ENCODE peak calls at places on chromosomes 2 and 18, in six cellular contexts. One of them, this sample, is unnamed.

GRCh38 chr2:225598922-225599321 is 199.4 kb downstream of the NYAP2 start:
- DNase-seq in SK-N-SH: no peak
- DNase-seq in MM.1S: no peak
- DNase-seq in HCT116: no peak
- DNase-seq in PC-3: no peak
- DNase-seq in Karpas-422: no peak
- DNase-seq in this sample: peak; percentile 27

GRCh38 chr2:41933585-41934322 is 114.1 kb upstream of the PKDCC start:
- DNase-seq in SK-N-SH: no peak
- DNase-seq in Karpas-422: no peak
- DNase-seq in HCT116: no peak
- DNase-seq in PC-3: peak; percentile 67
- DNase-seq in MM.1S: peak; percentile 43
- DNase-seq in this sample: peak; percentile 97

GRCh38 chr2:229909090-229909489 is 12.7 kb downstream of the TRIP12 start:
- DNase-seq in MM.1S: no peak
- DNase-seq in SK-N-SH: no peak
- DNase-seq in Karpas-422: no peak
- DNase-seq in PC-3: no peak
- DNase-seq in HCT116: no peak
- DNase-seq in this sample: peak; percentile 11

GRCh38 chr2:215971671-215972070 is 41.7 kb downstream of the MREG start:
- DNase-seq in HCT116: no peak
- DNase-seq in PC-3: no peak
- DNase-seq in SK-N-SH: no peak
- DNase-seq in Karpas-422: no peak
- DNase-seq in MM.1S: no peak
- DNase-seq in this sample: no peak

GRCh38 chr18:13909541-13909940 is 5.8 kb downstream of the MC2R start:
- DNase-seq in MM.1S: no peak
- DNase-seq in HCT116: no peak
- DNase-seq in SK-N-SH: no peak
- DNase-seq in PC-3: peak; percentile 10
- DNase-seq in Karpas-422: no peak
- DNase-seq in this sample: no peak

GRCh38 chr2:41717883-41718282 is 329.9 kb upstream of the PKDCC start:
- DNase-seq in HCT116: no peak
- DNase-seq in MM.1S: no peak
- DNase-seq in SK-N-SH: no peak
- DNase-seq in Karpas-422: no peak
- DNase-seq in PC-3: peak; percentile 8
- DNase-seq in this sample: no peak

GRCh38 chr2:216328347-216328746 is 43.9 kb downstream of the MARCHF4 start:
- DNase-seq in HCT116: no peak
- DNase-seq in MM.1S: no peak
- DNase-seq in Karpas-422: no peak
- DNase-seq in SK-N-SH: no peak
- DNase-seq in PC-3: peak; percentile 58
- DNase-seq in this sample: peak; percentile 46

GRCh38 chr2:226763320-226763719 is 36.3 kb downstream of the IRS1 start:
- DNase-seq in HCT116: no peak
- DNase-seq in Karpas-422: no peak
- DNase-seq in SK-N-SH: no peak
- DNase-seq in MM.1S: no peak
- DNase-seq in PC-3: no peak
- DNase-seq in this sample: peak; percentile 38

GRCh38 chr2:189555243-189555642 is 25.3 kb downstream of the SLC40A1 start:
- DNase-seq in MM.1S: no peak
- DNase-seq in Karpas-422: no peak
- DNase-seq in PC-3: peak; percentile 76
- DNase-seq in SK-N-SH: no peak
- DNase-seq in HCT116: no peak
- DNase-seq in this sample: no peak

GRCh38 chr2:27627963-27628766 is 647 bp downstream of the CCDC121 start:
- DNase-seq in HCT116: peak; percentile 18
- DNase-seq in PC-3: peak; percentile 94
- DNase-seq in Karpas-422: no peak
- DNase-seq in MM.1S: no peak
- DNase-seq in SK-N-SH: no peak
- DNase-seq in this sample: peak; percentile 96

GRCh38 chr2:144943986-144944385 is 424.1 kb upstream of the ZEB2 start:
- DNase-seq in MM.1S: no peak
- DNase-seq in PC-3: peak; percentile 87
- DNase-seq in SK-N-SH: no peak
- DNase-seq in Karpas-422: no peak
- DNase-seq in HCT116: no peak
- DNase-seq in this sample: peak; percentile 69

GRCh38 chr2:84257871-84258270 is 201.2 kb downstream of the SUCLG1 start:
- DNase-seq in PC-3: peak; percentile 25
- DNase-seq in Karpas-422: no peak
- DNase-seq in HCT116: no peak
- DNase-seq in SK-N-SH: no peak
- DNase-seq in MM.1S: peak; percentile 53
- DNase-seq in this sample: no peak

GRCh38 chr2:11976090-11976489 is 229.7 kb downstream of the LPIN1 start:
- DNase-seq in MM.1S: no peak
- DNase-seq in HCT116: no peak
- DNase-seq in SK-N-SH: no peak
- DNase-seq in PC-3: peak; percentile 69
- DNase-seq in Karpas-422: no peak
- DNase-seq in this sample: no peak

GRCh38 chr2:113926314-113926713 is 36.4 kb downstream of the ACTR3 start:
- DNase-seq in Karpas-422: no peak
- DNase-seq in HCT116: no peak
- DNase-seq in PC-3: no peak
- DNase-seq in SK-N-SH: no peak
- DNase-seq in MM.1S: no peak
- DNase-seq in this sample: no peak

GRCh38 chr2:56333812-56334485 is 150.2 kb downstream of the CCDC85A start:
- DNase-seq in HCT116: no peak
- DNase-seq in SK-N-SH: no peak
- DNase-seq in PC-3: peak; percentile 6
- DNase-seq in MM.1S: no peak
- DNase-seq in Karpas-422: no peak
- DNase-seq in this sample: no peak

GRCh38 chr2:75464348-75464946 is 96.3 kb downstream of the EVA1A start:
- DNase-seq in HCT116: peak; percentile 3
- DNase-seq in MM.1S: no peak
- DNase-seq in SK-N-SH: peak; percentile 38
- DNase-seq in Karpas-422: peak; percentile 74
- DNase-seq in PC-3: peak; percentile 60
- DNase-seq in this sample: peak; percentile 58

GRCh38 chr2:162196611-162197010 is 44.6 kb upstream of the GCG start:
- DNase-seq in MM.1S: no peak
- DNase-seq in HCT116: no peak
- DNase-seq in PC-3: peak; percentile 85
- DNase-seq in SK-N-SH: no peak
- DNase-seq in Karpas-422: no peak
- DNase-seq in this sample: peak; percentile 90

GRCh38 chr2:45741451-45741850 is 90.0 kb downstream of the PRKCE start:
- DNase-seq in HCT116: no peak
- DNase-seq in PC-3: no peak
- DNase-seq in MM.1S: no peak
- DNase-seq in SK-N-SH: no peak
- DNase-seq in Karpas-422: no peak
- DNase-seq in this sample: peak; percentile 35

GRCh38 chr2:229378386-229378785 is 107.3 kb upstream of the PID1 start:
- DNase-seq in Karpas-422: no peak
- DNase-seq in SK-N-SH: no peak
- DNase-seq in PC-3: peak; percentile 7
- DNase-seq in MM.1S: no peak
- DNase-seq in HCT116: no peak
- DNase-seq in this sample: no peak

GRCh38 chr2:60808330-60808801 is 52.3 kb downstream of the PAPOLG start:
- DNase-seq in SK-N-SH: no peak
- DNase-seq in Karpas-422: no peak
- DNase-seq in PC-3: no peak
- DNase-seq in HCT116: no peak
- DNase-seq in MM.1S: no peak
- DNase-seq in this sample: no peak

GRCh38 chr2:241609859-241610793 is 26.8 kb downstream of the THAP4 start:
- DNase-seq in PC-3: no peak
- DNase-seq in MM.1S: peak; percentile 63
- DNase-seq in HCT116: no peak
- DNase-seq in Karpas-422: peak; percentile 98
- DNase-seq in SK-N-SH: no peak
- DNase-seq in this sample: peak; percentile 95

GRCh38 chr2:172246649-172247048 is 143.9 kb upstream of the DLX2 start:
- DNase-seq in MM.1S: no peak
- DNase-seq in SK-N-SH: no peak
- DNase-seq in PC-3: peak; percentile 75
- DNase-seq in Karpas-422: peak; percentile 46
- DNase-seq in HCT116: peak; percentile 63
- DNase-seq in this sample: no peak

DNA sequence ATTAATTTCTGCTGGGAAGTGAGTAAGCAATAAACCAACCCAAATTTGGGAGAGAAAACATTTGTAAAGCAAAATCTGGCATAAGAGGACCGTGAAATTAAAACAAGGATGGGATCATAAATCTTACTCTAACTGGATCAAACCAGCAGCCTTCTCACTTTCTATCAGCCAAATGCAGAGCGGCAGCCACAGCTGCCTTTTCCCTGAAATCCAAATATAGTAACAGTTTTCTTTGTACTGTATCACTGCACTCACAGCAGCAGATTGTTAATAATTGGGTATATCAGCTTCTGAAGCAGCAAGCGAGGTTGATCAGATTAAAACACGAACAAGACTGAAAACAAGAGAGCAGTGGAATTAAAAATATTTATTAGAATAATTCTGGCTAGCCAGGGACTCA is 245.2 kb upstream of the REG3G start:
- DNase-seq in SK-N-SH: peak; percentile 36
- DNase-seq in HCT116: no peak
- DNase-seq in PC-3: no peak
- DNase-seq in Karpas-422: no peak
- DNase-seq in MM.1S: no peak
- DNase-seq in this sample: no peak
- H3K9ac ChIP-seq in SK-N-SH: no peak overlapping the region
- H3K9ac ChIP-seq in HCT116: no peak overlapping the region
- H3K9ac ChIP-seq in PC-3: no peak overlapping the region
- H3K9ac ChIP-seq in Karpas-422: no peak overlapping the region
- H3K9ac ChIP-seq in MM.1S: no peak overlapping the region
- H3K9ac ChIP-seq in this sample: no peak overlapping the region

GRCh38 chr18:74518456-74519315 is 15.6 kb upstream of the CNDP1 start:
- DNase-seq in MM.1S: no peak
- DNase-seq in PC-3: no peak
- DNase-seq in HCT116: no peak
- DNase-seq in Karpas-422: no peak
- DNase-seq in SK-N-SH: no peak
- DNase-seq in this sample: no peak
- H3K4me3 ChIP-seq in MM.1S: no peak overlapping the region
- H3K4me3 ChIP-seq in PC-3: no peak overlapping the region
- H3K4me3 ChIP-seq in HCT116: no peak overlapping the region
- H3K4me3 ChIP-seq in Karpas-422: no peak overlapping the region
- H3K4me3 ChIP-seq in SK-N-SH: no peak overlapping the region
- H3K4me3 ChIP-seq in this sample: no peak overlapping the region

GRCh38 chr2:128639693-128640092 is 321.0 kb upstream of the HS6ST1 start:
- DNase-seq in SK-N-SH: no peak
- DNase-seq in MM.1S: no peak
- DNase-seq in HCT116: no peak
- DNase-seq in Karpas-422: peak; percentile 50
- DNase-seq in PC-3: no peak
- DNase-seq in this sample: peak; percentile 14

GRCh38 chr2:128641421-128642095 is 322.9 kb upstream of the HS6ST1 start:
- DNase-seq in HCT116: no peak
- DNase-seq in Karpas-422: no peak
- DNase-seq in PC-3: no peak
- DNase-seq in SK-N-SH: no peak
- DNase-seq in MM.1S: no peak
- DNase-seq in this sample: no peak

GRCh38 chr2:128642316-128642715 is 323.6 kb upstream of the HS6ST1 start:
- DNase-seq in SK-N-SH: no peak
- DNase-seq in Karpas-422: no peak
- DNase-seq in HCT116: no peak
- DNase-seq in PC-3: no peak
- DNase-seq in MM.1S: no peak
- DNase-seq in this sample: no peak

GRCh38 chr2:128640166-128640846 is 321.6 kb upstream of the HS6ST1 start:
- DNase-seq in HCT116: no peak
- DNase-seq in MM.1S: no peak
- DNase-seq in PC-3: no peak
- DNase-seq in Karpas-422: no peak
- DNase-seq in SK-N-SH: no peak
- DNase-seq in this sample: peak; percentile 14

DNA sequence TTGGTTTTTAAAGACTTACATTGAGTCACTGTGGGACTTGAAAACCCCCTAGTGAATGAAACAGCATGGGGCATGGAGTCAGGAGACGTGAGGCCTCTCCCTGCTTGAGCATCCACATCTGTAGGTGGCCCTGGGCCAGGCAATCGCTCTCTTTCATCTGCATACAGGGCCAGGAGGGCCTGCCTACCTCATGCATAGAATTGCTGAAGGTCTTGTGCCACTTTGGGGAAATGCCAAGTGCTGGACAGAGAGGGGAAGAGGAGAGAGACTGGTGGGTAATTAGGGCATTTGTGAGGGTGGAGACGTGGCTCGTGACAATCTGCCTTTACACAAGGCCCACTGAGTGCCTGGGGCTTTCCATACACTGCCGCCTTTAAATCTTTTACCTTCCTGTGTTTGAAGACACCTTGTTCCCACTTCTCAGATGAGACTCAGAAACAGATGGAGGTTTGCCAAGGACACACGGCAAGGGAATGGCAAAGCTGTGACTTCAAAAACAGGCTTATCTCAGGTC is 322.2 kb upstream of the HS6ST1 start:
- DNase-seq in MM.1S: no peak
- DNase-seq in SK-N-SH: no peak
- DNase-seq in Karpas-422: no peak
- DNase-seq in HCT116: no peak
- DNase-seq in PC-3: no peak
- DNase-seq in this sample: no peak
- H3K9me2 ChIP-seq in MM.1S: no peaks in the 10 kb centered on the region
- H3K9me2 ChIP-seq in SK-N-SH: no peaks in the 10 kb centered on the region
- H3K9me2 ChIP-seq in Karpas-422: no peaks in the 10 kb centered on the region
- H3K9me2 ChIP-seq in HCT116: no peaks in the 10 kb centered on the region
- H3K9me2 ChIP-seq in PC-3: no peaks in the 10 kb centered on the region
- H3K9me2 ChIP-seq in this sample: no peaks in the 10 kb centered on the region

GRCh38 chr2:150413416-150413815 is 74.1 kb downstream of the RND3 start:
- DNase-seq in Karpas-422: no peak
- DNase-seq in SK-N-SH: no peak
- DNase-seq in PC-3: no peak
- DNase-seq in HCT116: no peak
- DNase-seq in MM.1S: no peak
- DNase-seq in this sample: no peak

GRCh38 chr2:150409196-150409595 is 78.3 kb downstream of the RND3 start:
- DNase-seq in HCT116: no peak
- DNase-seq in PC-3: no peak
- DNase-seq in MM.1S: no peak
- DNase-seq in Karpas-422: no peak
- DNase-seq in SK-N-SH: no peak
- DNase-seq in this sample: no peak

GRCh38 chr2:150415022-150415421 is 72.4 kb downstream of the RND3 start:
- DNase-seq in SK-N-SH: no peak
- DNase-seq in HCT116: no peak
- DNase-seq in Karpas-422: no peak
- DNase-seq in MM.1S: no peak
- DNase-seq in PC-3: no peak
- DNase-seq in this sample: no peak

GRCh38 chr2:150413890-150414289 is 73.6 kb downstream of the RND3 start:
- DNase-seq in SK-N-SH: no peak
- DNase-seq in PC-3: no peak
- DNase-seq in Karpas-422: no peak
- DNase-seq in HCT116: no peak
- DNase-seq in MM.1S: no peak
- DNase-seq in this sample: no peak

GRCh38 chr2:150410809-150411208 is 76.7 kb downstream of the RND3 start:
- DNase-seq in HCT116: no peak
- DNase-seq in PC-3: peak; percentile 35
- DNase-seq in SK-N-SH: no peak
- DNase-seq in Karpas-422: no peak
- DNase-seq in MM.1S: no peak
- DNase-seq in this sample: peak; percentile 14
- H3K9ac ChIP-seq in HCT116: no peak overlapping the region
- H3K9ac ChIP-seq in PC-3: no peak overlapping the region
- H3K9ac ChIP-seq in SK-N-SH: no peak overlapping the region
- H3K9ac ChIP-seq in Karpas-422: no peak overlapping the region
- H3K9ac ChIP-seq in MM.1S: no peak overlapping the region
- H3K9ac ChIP-seq in this sample: no peak overlapping the region

This sample was measured in GM23248.